ENCODE peak calls at places on chromosome 7, in five cellular contexts. G is body of pancreas, D is heart left ventricle, L is stomach, E is prostate gland. V is an unnamed sample.

GRCh38 chr7:158194365-158194900 is 393.2 kb downstream of the PTPRN2 start:
- DNase-seq in G (no peak), D (no peak), L (no peak), E (no peak), V (no peak)

GRCh38 chr7:46742608-46743000 is 821.5 kb upstream of the IGFBP3 start:
- DNase-seq in G (no peak), D (no peak), L (no peak), E (no peak), V (no peak)

GRCh38 chr7:24328050-24328449 is 44.1 kb downstream of the NPY start:
- DNase-seq in G (no peak), D (no peak), L (no peak), E (no peak), V (peak; percentile 47)

GRCh38 chr7:112529486-112529885 is 48.7 kb downstream of the LSMEM1 start:
- DNase-seq in G (no peak), D (no peak), L (no peak), E (no peak), V (no peak)

GRCh38 chr7:131040467-131040932 is 287.2 kb upstream of the MKLN1 start:
- DNase-seq in G (peak; percentile 71), D (peak; percentile 56), L (peak; percentile 62), E (peak; percentile 68), V (peak; percentile 55)

GRCh38 chr7:30796105-30796869 is 25.1 kb downstream of the MINDY4 start:
- DNase-seq in G (no peak), D (no peak), L (no peak), E (no peak), V (no peak)

GRCh38 chr7:83947260-83947659 is 247.3 kb downstream of the SEMA3A start:
- DNase-seq in G (peak; percentile 26), D (no peak), L (no peak), E (no peak), V (no peak)

GRCh38 chr7:106377847-106378361 is 93.1 kb upstream of the NAMPT start:
- DNase-seq in G (no peak), D (no peak), L (no peak), E (no peak), V (no peak)

GRCh38 chr7:23098029-23098428 is 7.6 kb upstream of the KLHL7 start:
- DNase-seq in G (no peak), D (no peak), L (no peak), E (no peak), V (no peak)

GRCh38 chr7:133315332-133316040 is 62.6 kb downstream of the EXOC4 start:
- DNase-seq in G (no peak), D (no peak), L (no peak), E (no peak), V (no peak)

GRCh38 chr7:15836041-15836440 is 149.6 kb upstream of the MEOX2 start:
- DNase-seq in G (no peak), D (no peak), L (no peak), E (no peak), V (no peak)

GRCh38 chr7:157253850-157254249 is 83.0 kb upstream of the DNAJB6 start:
- DNase-seq in G (peak; percentile 96), D (peak; percentile 70), L (peak; percentile 94), E (peak; percentile 90), V (peak; percentile 99)

GRCh38 chr7:134420509-134421125 is 38.3 kb downstream of the AKR1B1 start:
- DNase-seq in G (peak; percentile 69), D (no peak), L (peak; percentile 65), E (peak; percentile 42), V (peak; percentile 28)

GRCh38 chr7:131625817-131626372 is 69.5 kb upstream of the PODXL start:
- DNase-seq in G (no peak), D (peak; percentile 60), L (no peak), E (no peak), V (no peak)

GRCh38 chr7:13181221-13181620 is 493.8 kb downstream of the ARL4A start:
- DNase-seq in G (no peak), D (no peak), L (no peak), E (no peak), V (peak; percentile 63)

GRCh38 chr7:92645531-92646061 is 55.4 kb upstream of the FAM133B start:
- DNase-seq in G (no peak), D (no peak), L (peak; percentile 37), E (peak; percentile 16), V (no peak)

DNA sequence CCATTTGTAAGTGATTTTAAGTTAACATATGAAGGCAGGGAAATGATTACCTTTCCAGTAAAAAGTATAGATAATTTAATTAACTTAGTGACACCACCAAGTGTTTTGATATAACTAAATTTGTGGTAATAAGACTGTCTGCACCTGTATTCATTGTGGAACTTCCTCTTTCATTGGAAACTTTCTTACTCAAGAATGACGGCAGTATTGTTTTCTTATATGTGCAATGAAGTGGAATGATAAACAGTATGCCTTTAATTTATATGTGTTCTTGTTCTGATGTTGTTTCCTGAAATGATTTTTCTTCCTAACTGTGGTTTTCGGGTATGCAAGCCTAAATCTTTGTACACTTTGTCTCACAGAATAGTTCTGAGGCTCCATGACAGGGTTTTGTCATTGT is 46.4 kb downstream of the CASD1 start:
- DNase-seq in G (no peak), D (no peak), L (no peak), E (no peak), V (no peak)
- TF ChIP-seq POLR2A in G (no peak), D (no peak), L (no peak), E (no peak), V (no peak)

GRCh38 chr7:71694678-71695077 is 562.7 kb downstream of the GALNT17 start:
- DNase-seq in G (no peak), D (no peak), L (no peak), E (no peak), V (no peak)
- TF ChIP-seq CTCF in G (no peak), D (no peak), L (no peak), E (no peak), V (no peak)

DNA sequence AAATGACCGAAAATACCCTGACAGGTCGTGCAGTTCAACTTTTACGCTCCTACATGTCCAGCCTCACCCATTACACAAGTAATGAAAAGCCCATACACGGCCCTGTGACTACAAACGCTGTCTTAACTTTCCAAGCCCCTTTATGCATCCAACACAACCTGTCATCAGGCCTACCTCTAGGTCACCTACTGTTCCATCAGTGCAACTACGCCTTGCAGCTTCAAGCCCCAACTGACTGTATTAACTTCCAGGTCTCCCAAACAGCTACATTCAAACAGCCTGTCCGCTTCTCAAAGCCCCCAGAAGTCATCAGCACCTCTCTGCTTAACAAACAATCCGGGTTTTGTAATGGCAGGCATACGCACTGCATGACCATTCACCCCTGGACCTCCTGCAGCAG is 19.2 kb downstream of the ZNF107 start:
- DNase-seq in G (no peak), D (no peak), L (no peak), E (no peak), V (no peak)
- H3K36me3 ChIP-seq in G (no peaks in the 10 kb centered on the region), D (peaks cover 51% of the 10 kb centered on the region), L (peaks cover 11% of the 10 kb centered on the region), E (no peaks in the 10 kb centered on the region), V (peaks cover 11% of the 10 kb centered on the region)

GRCh38 chr7:94395141-94396041 is 696 bp downstream of the COL1A2 start:
- DNase-seq in G (peak; percentile 64), D (peak; percentile 41), L (peak; percentile 28), E (peak; percentile 33), V (peak; percentile 47)

GRCh38 chr7:94400022-94400421 is 5.3 kb downstream of the COL1A2 start:
- DNase-seq in G (no peak), D (no peak), L (no peak), E (no peak), V (no peak)

GRCh38 chr7:94396606-94397005 is 1.9 kb downstream of the COL1A2 start:
- DNase-seq in G (no peak), D (no peak), L (no peak), E (no peak), V (no peak)

GRCh38 chr7:94396044-94396443 is 1.3 kb downstream of the COL1A2 start:
- DNase-seq in G (no peak), D (no peak), L (no peak), E (no peak), V (no peak)

DNA sequence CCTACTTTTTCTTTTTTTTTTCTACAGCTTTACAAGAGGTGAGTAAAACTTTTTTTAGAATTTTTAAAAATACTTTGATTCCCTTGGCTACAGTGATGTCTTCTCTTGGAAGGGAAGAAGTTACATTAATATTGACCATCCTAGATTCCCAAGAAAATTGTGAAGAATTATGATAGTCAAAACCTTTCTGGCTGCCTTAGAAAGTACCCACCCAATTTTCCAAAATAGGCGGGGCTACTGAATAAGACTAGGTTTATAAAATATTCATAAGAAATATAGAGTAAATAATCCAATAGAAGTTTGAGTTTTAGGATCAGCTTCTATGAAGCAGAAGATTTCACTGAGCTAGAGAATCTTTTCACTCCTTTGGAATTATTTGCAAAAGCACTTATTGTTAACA is 3.0 kb downstream of the COL1A2 start:
- DNase-seq in G (no peak), D (no peak), L (no peak), E (no peak), V (no peak)
- TF ChIP-seq POLR2A in G (no peak), D (no peak), L (no peak), E (no peak), V (no peak)

V was measured in thyroid gland.